ENCODE peak calls at places on chromosomes 5 and 9, in four cellular contexts. One of them, this sample, is unnamed.

GRCh38 chr5:65837139-65837538 is 89.2 kb upstream of the ERBIN start:
- DNase-seq in mucosa of gallbladder: no peak
- DNase-seq in Calu3: no peak
- DNase-seq in NCI-H1436: no peak
- DNase-seq in this sample: no peak

GRCh38 chr9:69120380-69121154 is 53.5 kb upstream of the TJP2 start:
- DNase-seq in mucosa of gallbladder: peak; percentile 84
- DNase-seq in Calu3: peak; percentile 94
- DNase-seq in NCI-H1436: peak; percentile 55
- DNase-seq in this sample: peak; percentile 83

GRCh38 chr9:113299800-113300292 is 3.3 kb downstream of the RNF183 start:
- DNase-seq in NCI-H1436: peak; percentile 63
- DNase-seq in mucosa of gallbladder: peak; percentile 67
- DNase-seq in Calu3: peak; percentile 35
- DNase-seq in this sample: no peak

GRCh38 chr9:124344291-124345050 is 70.8 kb downstream of the PSMB7 start:
- DNase-seq in Calu3: no peak
- DNase-seq in NCI-H1436: no peak
- DNase-seq in mucosa of gallbladder: no peak
- DNase-seq in this sample: no peak

GRCh38 chr5:142740474-142740873 is 29.7 kb upstream of the ARHGAP26 start:
- DNase-seq in Calu3: no peak
- DNase-seq in NCI-H1436: no peak
- DNase-seq in mucosa of gallbladder: no peak
- DNase-seq in this sample: no peak

GRCh38 chr9:85949591-85950335 is 8.8 kb downstream of the NAA35 start:
- DNase-seq in Calu3: no peak
- DNase-seq in mucosa of gallbladder: no peak
- DNase-seq in NCI-H1436: no peak
- DNase-seq in this sample: no peak

GRCh38 chr9:120579139-120579749 is 723 bp downstream of the CDK5RAP2 start:
- DNase-seq in NCI-H1436: no peak
- DNase-seq in Calu3: peak; percentile 4
- DNase-seq in mucosa of gallbladder: no peak
- DNase-seq in this sample: no peak

GRCh38 chr5:114360816-114361723 is 800 bp upstream of the KCNN2 start:
- DNase-seq in NCI-H1436: no peak
- DNase-seq in Calu3: peak; percentile 61
- DNase-seq in mucosa of gallbladder: no peak
- DNase-seq in this sample: no peak

GRCh38 chr5:113320160-113320816 is 114.5 kb downstream of the TSSK1B start:
- DNase-seq in mucosa of gallbladder: no peak
- DNase-seq in Calu3: no peak
- DNase-seq in NCI-H1436: no peak
- DNase-seq in this sample: no peak

GRCh38 chr5:84494453-84494852 is 109.8 kb upstream of the EDIL3 start:
- DNase-seq in mucosa of gallbladder: no peak
- DNase-seq in Calu3: no peak
- DNase-seq in NCI-H1436: no peak
- DNase-seq in this sample: no peak

GRCh38 chr9:33287087-33287490 is 3.2 kb upstream of the NFX1 start:
- DNase-seq in mucosa of gallbladder: peak; percentile 53
- DNase-seq in Calu3: peak; percentile 52
- DNase-seq in NCI-H1436: peak; percentile 58
- DNase-seq in this sample: peak; percentile 46

GRCh38 chr9:100498592-100498991 is 25.6 kb downstream of the TMEFF1 start:
- DNase-seq in mucosa of gallbladder: no peak
- DNase-seq in Calu3: no peak
- DNase-seq in NCI-H1436: no peak
- DNase-seq in this sample: no peak

GRCh38 chr9:104836235-104836634 is 72.3 kb downstream of the NIPSNAP3B start:
- DNase-seq in Calu3: no peak
- DNase-seq in NCI-H1436: peak; percentile 91
- DNase-seq in mucosa of gallbladder: no peak
- DNase-seq in this sample: no peak

GRCh38 chr5:107104774-107105050 is 566.0 kb downstream of the EFNA5 start:
- DNase-seq in Calu3: peak; percentile 53
- DNase-seq in mucosa of gallbladder: peak; percentile 23
- DNase-seq in NCI-H1436: no peak
- DNase-seq in this sample: no peak